ENCODE peak calls at places on chromosome 6, in ten cellular contexts. F is stomach, B is tibial nerve, U is upper lobe of left lung, T is sigmoid colon, X is HepG2, G is ovary, C is transverse colon, I is H1, K is GM12878. N is an unnamed sample.
A peak's percentile ranks its signal among the peaks of the same experiment; 100 is the strongest.

GRCh38 chr6:14476793-14477531 is 359.4 kb downstream of the CD83 start:
- DNase-seq in B (peak; percentile 34), T (peak; percentile 96), K (no peak), G (peak; percentile 66), C (peak; percentile 74), F (peak; percentile 51), U (no peak), I (no peak), X (no peak), N (no peak)

GRCh38 chr6:45746046-45746445 is 269.6 kb downstream of the CLIC5 start:
- DNase-seq in C (no peak), X (no peak), G (no peak), T (no peak), B (no peak), K (no peak), I (no peak), F (no peak), U (no peak), N (peak; percentile 29)

GRCh38 chr6:17798477-17798876 is 91.8 kb upstream of the NUP153 start:
- DNase-seq in X (no peak), I (no peak), C (no peak), K (no peak), F (no peak), B (no peak), G (no peak), T (no peak), U (no peak), N (no peak)

GRCh38 chr6:75991941-75992340 is 80.5 kb downstream of the IMPG1 start:
- DNase-seq in C (no peak), B (no peak), X (peak; percentile 4), F (no peak), K (no peak), U (no peak), I (no peak), G (no peak), T (no peak), N (no peak)

GRCh38 chr6:144379356-144379755 is 94.2 kb downstream of the UTRN start:
- DNase-seq in F (no peak), I (no peak), K (no peak), U (no peak), B (no peak), C (no peak), X (no peak), G (no peak), T (no peak), N (no peak)

GRCh38 chr6:83868639-83869038 is 9.2 kb downstream of the CYB5R4 start:
- DNase-seq in F (no peak), T (no peak), C (no peak), G (no peak), K (no peak), I (no peak), X (no peak), B (no peak), U (no peak), N (no peak)

GRCh38 chr6:163599136-163599535 is 184.6 kb downstream of the QKI start:
- DNase-seq in F (no peak), K (no peak), I (no peak), B (no peak), U (no peak), G (no peak), T (no peak), C (no peak), X (no peak), N (peak; percentile 77)

GRCh38 chr6:148577687-148578488 is 168.9 kb upstream of the UST start:
- DNase-seq in K (no peak), C (peak; percentile 64), T (peak; percentile 92), B (peak; percentile 63), I (peak; percentile 74), X (peak; percentile 66), G (peak; percentile 82), F (peak; percentile 68), U (peak; percentile 86), N (peak; percentile 85)

GRCh38 chr6:136734977-136735376 is 57.3 kb downstream of the MAP3K5 start:
- DNase-seq in G (no peak), U (no peak), I (no peak), X (no peak), C (no peak), K (no peak), B (no peak), F (no peak), T (no peak), N (no peak)

GRCh38 chr6:15770347-15771143 is 107.7 kb upstream of the DTNBP1 start:
- DNase-seq in G (no peak), F (no peak), X (no peak), C (no peak), K (peak; percentile 62), U (no peak), I (no peak), B (no peak), T (no peak), N (no peak)

GRCh38 chr6:44662461-44663121 is 275.1 kb downstream of the CDC5L start:
- DNase-seq in B (no peak), T (no peak), K (no peak), F (no peak), G (no peak), X (peak; percentile 15), C (peak; percentile 52), I (peak; percentile 64), U (peak; percentile 33), N (no peak)

GRCh38 chr6:100948381-100949133 is 67.4 kb upstream of the ASCC3 start:
- DNase-seq in B (no peak), X (peak; percentile 92), K (no peak), I (no peak), U (no peak), T (no peak), G (no peak), F (no peak), C (no peak), N (no peak)

GRCh38 chr6:107534762-107535161 is 44.8 kb downstream of the SOBP start:
- DNase-seq in G (no peak), K (no peak), U (no peak), T (no peak), I (no peak), X (no peak), B (no peak), F (no peak), C (no peak), N (no peak)

GRCh38 chr6:123575218-123575617 is 61.5 kb downstream of the TRDN start:
- DNase-seq in B (no peak), T (no peak), F (no peak), X (no peak), U (no peak), C (no peak), K (no peak), I (no peak), G (no peak), N (no peak)

GRCh38 chr6:63640062-63640461 is 4.5 kb downstream of the PHF3 start:
- DNase-seq in K (no peak), F (no peak), C (no peak), B (no peak), G (no peak), T (no peak), X (no peak), I (no peak), U (no peak), N (no peak)

DNA sequence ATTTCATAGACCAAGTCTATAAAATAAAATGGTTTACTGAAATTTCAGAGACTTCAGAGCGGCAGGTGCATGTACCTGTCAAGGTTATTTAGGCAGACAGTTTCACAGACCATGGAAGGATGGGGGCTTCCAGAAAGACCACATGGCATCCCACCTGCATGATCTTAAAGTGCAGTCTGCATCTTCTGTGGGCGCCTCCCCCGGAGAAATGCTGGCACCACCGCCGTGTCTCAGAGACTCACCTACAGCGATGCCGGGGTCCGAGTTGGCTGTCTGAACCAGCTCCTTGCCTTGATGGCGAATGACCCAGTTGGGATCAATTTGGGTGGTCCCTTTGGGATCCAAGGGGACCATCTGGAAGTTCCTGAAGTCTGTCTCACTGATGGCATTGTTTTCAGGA is 30.6 kb downstream of the THBS2 start:
- DNase-seq in F (peak; percentile 13), I (no peak), K (no peak), C (no peak), X (no peak), G (no peak), U (no peak), T (peak; percentile 48), B (no peak), N (no peak)
- TF ChIP-seq EP300 in F (no peak), I (no peak), K (no peak), C (no peak), X (no peak), G (no peak), U (no peak), T (no peak), B (no peak), N (no peak)

DNA sequence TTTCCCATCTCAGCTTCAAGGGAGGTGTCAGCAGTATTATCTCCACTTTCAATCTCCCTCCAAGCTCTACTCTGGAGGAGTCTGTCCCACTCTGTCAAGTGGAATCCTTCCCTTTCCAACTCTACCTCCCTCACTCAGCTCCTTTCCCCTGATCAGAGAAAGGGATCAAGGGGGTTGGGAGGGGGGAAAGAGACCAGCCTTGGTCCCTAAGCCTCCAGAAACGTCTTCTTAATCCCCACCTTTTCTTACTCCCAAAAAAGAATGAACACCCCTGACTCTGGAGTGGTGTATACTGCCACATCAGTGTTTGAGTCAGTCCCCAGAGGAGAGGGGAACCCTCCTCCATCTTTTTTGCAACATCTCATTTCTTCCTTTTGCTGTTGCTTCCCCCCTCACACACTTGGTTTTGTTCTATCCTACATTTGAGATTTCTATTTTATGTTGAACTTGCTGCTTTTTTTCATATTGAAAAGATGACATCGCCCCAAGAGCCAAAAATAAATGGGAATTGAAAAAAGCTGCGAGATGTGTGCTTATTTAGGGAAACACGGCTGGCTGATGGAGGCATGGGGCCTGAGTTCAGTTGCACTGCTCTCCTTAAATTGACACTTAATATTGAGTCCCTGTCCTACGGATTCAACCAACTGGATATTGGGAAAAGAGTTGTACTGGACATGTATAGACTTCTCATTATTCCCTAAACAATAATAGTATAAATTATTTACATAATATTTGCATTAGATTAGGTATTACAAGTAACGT is 4.9 kb downstream of the TUBB start:
- DNase-seq in T (no peak), F (no peak), U (no peak), C (no peak), X (no peak), G (no peak), K (no peak), I (no peak), B (no peak), N (no peak)
- H3K27ac ChIP-seq in T (peak overlapping the region; percentile 53), F (no peak overlapping the region), U (no peak overlapping the region), C (peak overlapping the region; percentile 26), X (no peak overlapping the region), G (no peak overlapping the region), K (no peak overlapping the region), I (no peak overlapping the region), B (no peak overlapping the region), N (peak overlapping the region; percentile 98)

DNA sequence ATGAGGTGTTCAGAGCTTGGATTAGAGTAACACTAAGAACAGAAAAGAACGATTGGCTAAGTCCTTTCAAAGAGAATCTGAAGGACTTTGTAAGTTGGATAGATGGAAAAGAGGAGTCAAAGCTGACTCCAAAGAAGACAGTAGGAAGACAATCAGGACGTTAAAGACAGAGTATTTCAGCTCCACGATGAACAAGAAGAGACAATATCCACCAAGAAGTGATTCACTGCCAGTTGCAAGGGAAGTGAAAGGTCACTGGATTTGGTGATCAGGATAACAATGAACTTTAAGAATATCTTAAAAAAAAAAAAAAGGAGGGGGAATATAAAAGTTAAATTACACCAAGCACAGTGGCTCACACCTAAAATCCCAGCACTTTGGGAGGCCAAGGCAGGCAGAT is 17.9 kb downstream of the REPS1 start:
- DNase-seq in F (no peak), C (no peak), G (no peak), K (no peak), X (no peak), I (no peak), T (no peak), B (no peak), U (no peak), N (no peak)
- H3K4me1 ChIP-seq in F (peaks cover 91% of the 10 kb centered on the region), C (peaks cover 73% of the 10 kb centered on the region), G (peaks cover 8% of the 10 kb centered on the region), K (peaks cover 16% of the 10 kb centered on the region), X (no peaks in the 10 kb centered on the region), I (peaks cover 21% of the 10 kb centered on the region), T (no peaks in the 10 kb centered on the region), B (peaks cover 30% of the 10 kb centered on the region), U (peaks cover 46% of the 10 kb centered on the region), N (peaks cover 44% of the 10 kb centered on the region)

GRCh38 chr6:40336986-40337780 is 250.0 kb downstream of the LRFN2 start:
- DNase-seq in G (no peak), U (no peak), K (no peak), C (no peak), B (no peak), F (no peak), T (no peak), X (no peak), I (no peak), N (no peak)
- TF ChIP-seq EP300 in G (no peak), U (no peak), K (no peak), C (no peak), B (no peak), F (no peak), T (no peak), X (no peak), I (no peak), N (no peak)